ENCODE peak calls at places on chromosome 16, in five cellular contexts. W is AG09309, P is astrocyte of the spinal cord, R is pancreas, V is GM12865. I is an unnamed sample.

GRCh38 chr16:86349338-86349900 is 160.9 kb upstream of the FOXF1 start:
- DNase-seq in W (no peak), P (no peak), R (no peak), V (no peak), I (no peak)

GRCh38 chr16:48272837-48273421 is 25.6 kb upstream of the ABCC11 start:
- DNase-seq in R (no peak), P (no peak), V (no peak), W (no peak), I (no peak)

GRCh38 chr16:48613061-48613957 is 3.3 kb upstream of the N4BP1 start:
- DNase-seq in W (no peak), P (no peak), V (peak), R (no peak), I (peak)

GRCh38 chr16:1828645-1829410 is 1.8 kb downstream of the FAHD1 start:
- DNase-seq in V (no peak), W (no peak), R (no peak), P (no peak), I (no peak)

GRCh38 chr16:86052926-86053325 is 154.0 kb downstream of the IRF8 start:
- DNase-seq in V (no peak), W (no peak), P (no peak), R (no peak), I (no peak)

GRCh38 chr16:78800535-78800934 is 701.1 kb downstream of the WWOX start:
- DNase-seq in W (no peak), R (no peak), P (no peak), V (no peak), I (no peak)

GRCh38 chr16:27366687-27367462 is 35.1 kb upstream of the IL21R start:
- DNase-seq in W (no peak), V (peak), P (no peak), R (no peak), I (no peak)

GRCh38 chr16:49701867-49702494 is 153.9 kb downstream of the ZNF423 start:
- DNase-seq in V (no peak), R (no peak), W (peak), P (peak), I (no peak)

GRCh38 chr16:9372934-9373890 is 281.8 kb downstream of the HAPSTR1 start:
- DNase-seq in V (no peak), P (no peak), W (no peak), R (no peak), I (no peak)

GRCh38 chr16:27324851-27325301 is 11.1 kb downstream of the IL4R start:
- DNase-seq in V (no peak), R (no peak), W (no peak), P (no peak), I (no peak)

GRCh38 chr16:88692861-88693260 is 6.6 kb upstream of the SNAI3 start:
- DNase-seq in R (no peak), V (no peak), P (no peak), W (no peak), I (no peak)

GRCh38 chr16:88691129-88691813 is 5.0 kb upstream of the SNAI3 start:
- DNase-seq in W (no peak), V (no peak), R (no peak), P (no peak), I (no peak)

GRCh38 chr16:88690341-88691128 is 4.2 kb upstream of the SNAI3 start:
- DNase-seq in W (no peak), V (no peak), R (no peak), P (no peak), I (no peak)

GRCh38 chr16:88693420-88694177 is 7.3 kb upstream of the SNAI3 start:
- DNase-seq in P (no peak), V (no peak), R (no peak), W (no peak), I (no peak)

DNA sequence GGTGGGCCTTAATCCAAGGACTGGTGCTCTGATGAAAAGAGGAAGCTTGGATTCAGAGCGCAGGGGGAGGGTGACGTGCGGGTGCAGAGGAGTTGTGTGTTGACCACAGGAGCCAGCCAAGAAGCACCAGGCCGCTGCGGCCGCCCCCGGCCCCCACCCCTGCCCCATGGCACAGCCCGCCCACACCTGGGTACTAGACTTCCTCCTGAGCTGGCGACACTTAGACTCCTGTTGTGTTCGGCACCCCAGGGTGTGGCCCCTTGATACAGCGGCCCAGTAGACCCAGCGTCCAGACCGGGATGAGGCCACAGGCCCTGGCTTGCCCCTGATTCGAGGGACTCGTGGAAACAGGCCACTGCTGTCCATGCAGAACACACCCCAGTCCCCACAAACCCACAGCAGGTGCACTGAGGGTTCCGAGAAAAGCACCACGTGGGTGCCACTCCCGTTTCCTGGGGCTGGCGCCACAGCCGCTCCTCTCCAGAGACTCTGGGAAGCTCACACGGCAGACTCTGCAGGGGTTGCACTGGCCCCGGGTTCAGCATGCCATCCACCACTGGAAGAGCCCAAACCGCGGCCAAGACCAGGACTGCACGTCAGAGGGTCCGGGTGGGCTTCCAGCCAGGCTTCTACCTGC is 5.7 kb upstream of the SNAI3 start:
- DNase-seq in W (no peak), R (peak), V (no peak), P (no peak), I (no peak)
- H3K4me3 ChIP-seq in W (no peak), R (no peak), V (no peak), P (no peak), I (no peak)

DNA sequence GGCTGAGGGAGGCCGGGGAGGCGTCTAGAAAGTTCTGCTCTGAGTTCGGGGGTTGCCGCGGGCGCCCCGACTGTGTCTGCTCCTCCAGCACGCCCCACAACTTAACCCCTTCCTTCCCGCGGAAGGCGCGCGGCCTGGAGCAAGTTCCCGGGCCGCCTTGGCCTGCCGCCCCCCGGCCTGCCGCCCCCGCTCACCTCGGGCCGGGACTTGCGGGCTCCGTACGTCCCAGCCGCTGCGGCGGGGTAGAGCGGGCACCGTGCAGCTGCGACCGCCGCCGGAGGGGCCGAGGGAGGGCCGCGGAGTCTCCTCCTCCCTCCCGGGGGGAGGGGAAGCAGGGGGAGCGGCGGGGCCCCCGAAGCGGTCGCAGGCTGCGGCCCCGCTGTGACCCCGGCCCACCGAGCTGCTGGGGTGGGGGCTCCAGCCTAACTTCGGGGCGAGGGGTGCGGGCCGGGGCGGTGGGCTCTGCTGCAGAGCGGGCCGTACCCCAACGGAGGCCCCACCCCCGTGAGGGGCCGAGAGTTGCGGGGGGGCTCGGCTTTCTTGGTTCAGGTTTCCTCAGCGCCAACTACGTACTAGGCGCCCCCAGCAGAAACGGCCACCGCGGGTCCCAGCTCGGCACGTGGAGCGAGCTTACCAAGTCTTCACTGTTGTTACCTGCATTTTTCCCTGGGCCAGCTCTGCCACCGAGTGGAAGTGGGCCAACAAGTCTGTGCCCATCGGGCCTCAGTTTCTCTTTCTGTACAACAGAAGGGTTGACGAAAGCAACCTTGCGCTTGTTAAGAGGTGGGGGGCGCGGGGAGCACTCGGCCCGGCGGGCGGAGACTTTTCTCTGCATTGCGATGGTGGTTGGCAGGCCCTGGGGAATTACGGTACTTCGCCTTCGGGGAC is at the start of gene CCDC102A:
- DNase-seq in P (peak), W (no peak), V (peak), R (no peak), I (no peak)
- H3K4me3 ChIP-seq in P (peak), W (peak), V (peak), R (peak), I (peak)

GRCh38 chr16:52547001-52547833 is at the start of gene TOX3:
- DNase-seq in W (no peak), V (no peak), R (peak), P (no peak), I (no peak)
- H3K4me3 ChIP-seq in W (no peak), V (no peak), R (peak), P (no peak), I (no peak)

GRCh38 chr16:17467923-17468540 is 2.7 kb downstream of the XYLT1 start:
- DNase-seq in W (no peak), P (peak), V (peak), R (peak), I (no peak)

GRCh38 chr16:17470002-17470870 is 524 bp downstream of the XYLT1 start:
- DNase-seq in V (no peak), P (no peak), R (peak), W (no peak), I (no peak)

GRCh38 chr16:17468611-17469010 is 2.1 kb downstream of the XYLT1 start:
- DNase-seq in V (no peak), P (no peak), W (no peak), R (no peak), I (no peak)

GRCh38 chr16:17469742-17470001 is 1.1 kb downstream of the XYLT1 start:
- DNase-seq in W (no peak), V (no peak), R (no peak), P (no peak), I (no peak)

DNA sequence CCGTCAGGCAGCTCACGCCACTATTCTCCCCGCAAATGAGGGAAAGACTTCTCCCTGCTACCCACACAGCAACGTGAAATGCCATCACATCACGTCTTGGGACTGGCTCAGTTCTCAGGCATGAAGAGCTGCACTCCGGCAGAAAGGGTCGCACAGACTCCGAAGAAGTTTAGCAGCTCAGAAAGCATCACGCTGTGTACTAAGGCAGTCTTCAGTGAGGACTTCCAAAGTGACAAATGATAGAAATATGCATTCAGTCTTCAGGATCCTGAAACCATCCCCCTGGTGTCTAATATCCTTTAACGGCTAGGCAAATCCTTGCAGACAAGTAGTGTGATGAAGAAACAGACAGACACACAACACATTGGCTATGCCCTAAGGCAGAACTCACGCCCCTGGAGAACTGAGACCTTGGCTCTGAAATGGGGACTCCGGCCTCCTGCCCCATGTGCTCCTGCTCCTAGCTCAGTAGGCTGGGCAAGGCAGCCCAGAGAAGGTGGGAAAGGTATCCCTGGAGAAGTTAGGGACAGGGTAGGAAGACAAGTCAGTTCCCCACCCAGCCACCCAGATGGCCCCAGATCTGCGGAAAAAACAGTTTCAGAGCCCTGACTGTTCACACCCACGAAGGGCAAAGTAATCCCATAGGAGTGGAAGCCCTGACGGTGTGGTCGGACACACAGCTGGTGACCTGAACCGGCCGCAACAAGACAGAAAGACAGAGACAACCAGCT is 1.6 kb downstream of the XYLT1 start:
- DNase-seq in W (peak), V (no peak), R (no peak), P (peak), I (peak)
- H3K4me3 ChIP-seq in W (peak), V (peak), R (no peak), P (peak), I (peak)

DNA sequence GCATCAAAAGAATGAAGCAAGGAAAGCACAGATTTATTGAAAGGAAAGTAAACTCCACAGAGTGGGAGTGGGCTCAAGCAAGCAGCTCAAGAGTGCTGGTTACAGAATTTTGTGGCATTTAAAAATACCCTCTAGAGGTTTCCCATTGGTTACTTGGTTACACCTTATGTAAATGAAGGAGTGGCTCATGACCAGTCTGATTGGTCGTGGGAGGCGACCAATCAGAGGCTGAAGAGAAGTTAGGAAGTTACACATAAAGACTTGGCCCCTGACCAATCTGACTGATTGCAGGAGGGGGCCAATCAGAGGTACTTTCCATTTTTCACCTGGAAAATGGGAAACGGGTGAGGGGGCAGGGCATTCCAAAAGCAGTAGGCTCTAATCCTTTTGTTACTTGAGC is 1373.8 kb upstream of the GOT2 start:
- DNase-seq in P (no peak), W (no peak), V (no peak), R (no peak), I (no peak)
- H3K4me3 ChIP-seq in P (no peak), W (no peak), V (no peak), R (no peak), I (no peak)

DNA sequence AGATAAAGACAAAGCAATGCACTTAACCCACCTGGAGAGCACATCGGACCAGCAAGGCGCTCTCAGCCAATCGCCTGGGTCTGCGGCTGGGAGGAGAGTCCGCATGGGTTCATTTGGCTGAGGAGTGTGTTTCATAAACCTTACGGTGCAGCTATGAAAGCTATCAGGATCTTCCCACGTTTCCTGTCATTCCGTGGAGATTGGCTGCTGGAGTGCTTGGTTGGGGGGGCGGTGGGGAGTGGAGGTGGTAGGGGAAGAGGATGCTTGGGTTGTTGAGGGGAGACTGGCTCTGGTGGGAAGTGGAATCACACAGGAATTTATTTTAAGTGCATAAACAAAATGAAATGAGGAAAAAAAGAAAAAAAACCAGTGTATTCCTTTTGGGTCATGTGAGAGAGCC is 456.7 kb upstream of the ZFHX3 start:
- DNase-seq in P (no peak), V (no peak), W (no peak), R (no peak), I (no peak)
- H3K4me3 ChIP-seq in P (no peak), V (no peak), W (no peak), R (no peak), I (no peak)

GRCh38 chr16:31105677-31106213 is 2.4 kb upstream of the BCKDK start:
- DNase-seq in R (peak), W (no peak), P (peak), V (peak), I (no peak)
- H3K4me3 ChIP-seq in R (no peak), W (no peak), P (no peak), V (no peak), I (no peak)

I was measured in AG04449.